ENCODE peak calls at places on chromosomes 4 and X, in ten cellular contexts. Z, J, G, O, B, D, R, A, N and T are unnamed samples.

GRCh38 chrX:25067271-25068172 is 51.8 kb upstream of the ARX start:
- DNase-seq in Z (no peak), J (no peak), G (no peak), O (no peak), B (no peak), D (no peak), R (no peak), A (no peak), N (no peak), T (no peak)

GRCh38 chr4:8528713-8529112 is 51.5 kb upstream of the GPR78 start:
- DNase-seq in Z (no peak), J (no peak), G (no peak), O (no peak), B (no peak), D (no peak), R (no peak), A (no peak), N (no peak), T (no peak)

GRCh38 chr4:26052663-26053534 is 138.9 kb downstream of the SMIM20 start:
- DNase-seq in Z (no peak), J (no peak), G (no peak), O (no peak), B (no peak), D (no peak), R (no peak), A (no peak), N (no peak), T (no peak)

GRCh38 chrX:27583976-27584375 is 6.2 kb upstream of the DCAF8L2 start:
- DNase-seq in Z (no peak), J (no peak), G (no peak), O (no peak), B (no peak), D (no peak), R (no peak), A (no peak), N (no peak), T (no peak)

GRCh38 chr4:147096667-147097604 is 151.3 kb upstream of the TTC29 start:
- DNase-seq in Z (no peak), J (no peak), G (peak; percentile 32), O (no peak), B (peak; percentile 45), D (no peak), R (no peak), A (no peak), N (no peak), T (no peak)

GRCh38 chrX:5458300-5458699 is 770.4 kb downstream of the NLGN4X start:
- DNase-seq in Z (no peak), J (no peak), G (no peak), O (no peak), B (peak; percentile 7), D (no peak), R (no peak), A (no peak), N (no peak), T (no peak)

GRCh38 chrX:28229217-28229616 is 248.0 kb upstream of the DCAF8L1 start:
- DNase-seq in Z (no peak), J (no peak), G (no peak), O (no peak), B (no peak), D (no peak), R (no peak), A (no peak), N (no peak), T (no peak)

GRCh38 chr4:144611850-144612249 is 34.1 kb upstream of the HHIP start:
- DNase-seq in Z (no peak), J (no peak), G (peak; percentile 26), O (peak; percentile 9), B (peak; percentile 12), D (no peak), R (no peak), A (no peak), N (no peak), T (no peak)

GRCh38 chr4:96833831-96834230 is 993.9 kb downstream of the PDHA2 start:
- DNase-seq in Z (no peak), J (no peak), G (no peak), O (no peak), B (no peak), D (no peak), R (no peak), A (no peak), N (no peak), T (no peak)

GRCh38 chrX:7316280-7316679 is 168.3 kb upstream of the PUDP start:
- DNase-seq in Z (no peak), J (no peak), G (no peak), O (no peak), B (no peak), D (no peak), R (no peak), A (no peak), N (no peak), T (no peak)

GRCh38 chrX:136767104-136767941 is 13.4 kb downstream of the ARHGEF6 start:
- DNase-seq in Z (peak; percentile 30), J (peak; percentile 75), G (no peak), O (peak; percentile 64), B (peak; percentile 86), D (peak; percentile 26), R (peak; percentile 31), A (peak; percentile 83), N (peak; percentile 63), T (peak; percentile 60)
- TF ChIP-seq POLR2A in Z (no peak), J (no peak), G (no peak), O (no peak), B (no peak), D (peak; percentile 31), R (no peak), A (no peak), N (no peak), T (peak; percentile 7)

GRCh38 chrX:13309631-13310030 is 10.2 kb downstream of the ATXN3L start:
- DNase-seq in Z (no peak), J (no peak), G (no peak), O (no peak), B (no peak), D (no peak), R (no peak), A (no peak), N (no peak), T (no peak)
- TF ChIP-seq POLR2A in Z (no peak), J (no peak), G (no peak), O (no peak), B (no peak), D (no peak), R (no peak), A (no peak), N (no peak), T (no peak)

DNA sequence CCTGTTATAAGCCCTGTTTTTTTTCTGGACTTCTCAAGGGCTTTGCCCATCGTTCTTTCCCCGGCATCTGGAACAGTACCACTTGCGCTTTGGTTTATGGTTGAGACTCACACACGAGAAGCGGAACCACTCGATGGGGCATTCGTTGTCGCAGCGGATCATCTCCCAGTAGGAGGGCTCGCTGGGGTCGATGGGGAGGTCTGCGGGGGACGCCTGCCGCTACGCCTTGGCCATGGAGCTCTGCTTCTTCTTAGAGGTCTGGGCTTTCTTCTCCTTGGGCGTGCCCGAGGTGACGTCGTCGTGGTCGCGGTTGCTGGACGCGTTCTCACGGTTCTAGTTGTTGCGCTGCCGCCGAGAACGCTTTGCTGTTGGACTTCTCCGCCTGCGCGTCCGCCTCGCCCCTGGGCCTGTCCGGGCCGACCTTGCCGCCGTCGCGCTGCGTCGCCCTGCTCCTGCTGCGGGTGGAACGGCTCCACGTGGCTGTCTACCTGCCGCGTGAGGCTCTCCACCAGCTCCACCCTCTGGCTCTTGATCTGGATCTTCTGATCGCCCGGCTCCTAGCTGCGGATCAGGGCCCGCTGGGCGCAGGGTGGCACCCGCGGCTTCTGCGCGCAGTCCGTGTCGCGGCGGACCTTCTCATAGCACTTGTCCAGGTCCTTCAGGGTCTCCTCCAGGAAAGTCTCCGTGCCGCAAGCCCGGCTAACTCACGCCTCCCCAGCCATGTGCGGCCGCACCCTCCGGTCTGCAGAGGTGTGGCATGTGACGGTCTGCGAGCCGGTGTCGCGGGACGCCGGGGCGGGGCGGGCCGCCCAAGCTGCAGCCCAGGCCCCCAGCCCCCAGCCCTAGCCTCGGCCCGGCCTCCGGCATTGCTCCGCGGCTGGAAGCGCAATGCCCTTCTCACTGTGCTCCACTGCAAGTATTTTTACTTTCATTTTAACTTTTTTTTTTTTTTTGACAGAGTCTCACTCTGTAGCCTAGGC is 40.5 kb upstream of the OGT start:
- DNase-seq in Z (no peak), J (peak; percentile 45), G (no peak), O (peak; percentile 44), B (peak; percentile 46), D (no peak), R (peak; percentile 25), A (peak; percentile 77), N (peak; percentile 43), T (peak; percentile 37)
- TF ChIP-seq POLR2A in Z (no peak), J (no peak), G (no peak), O (no peak), B (no peak), D (no peak), R (no peak), A (no peak), N (no peak), T (no peak)

GRCh38 chr4:170794532-170794931 is 704.8 kb upstream of the AADAT start:
- DNase-seq in Z (no peak), J (no peak), G (no peak), O (no peak), B (no peak), D (no peak), R (no peak), A (no peak), N (no peak), T (no peak)
- TF ChIP-seq POLR2A in Z (no peak), J (no peak), G (no peak), O (no peak), B (no peak), D (no peak), R (no peak), A (no peak), N (no peak), T (no peak)

DNA sequence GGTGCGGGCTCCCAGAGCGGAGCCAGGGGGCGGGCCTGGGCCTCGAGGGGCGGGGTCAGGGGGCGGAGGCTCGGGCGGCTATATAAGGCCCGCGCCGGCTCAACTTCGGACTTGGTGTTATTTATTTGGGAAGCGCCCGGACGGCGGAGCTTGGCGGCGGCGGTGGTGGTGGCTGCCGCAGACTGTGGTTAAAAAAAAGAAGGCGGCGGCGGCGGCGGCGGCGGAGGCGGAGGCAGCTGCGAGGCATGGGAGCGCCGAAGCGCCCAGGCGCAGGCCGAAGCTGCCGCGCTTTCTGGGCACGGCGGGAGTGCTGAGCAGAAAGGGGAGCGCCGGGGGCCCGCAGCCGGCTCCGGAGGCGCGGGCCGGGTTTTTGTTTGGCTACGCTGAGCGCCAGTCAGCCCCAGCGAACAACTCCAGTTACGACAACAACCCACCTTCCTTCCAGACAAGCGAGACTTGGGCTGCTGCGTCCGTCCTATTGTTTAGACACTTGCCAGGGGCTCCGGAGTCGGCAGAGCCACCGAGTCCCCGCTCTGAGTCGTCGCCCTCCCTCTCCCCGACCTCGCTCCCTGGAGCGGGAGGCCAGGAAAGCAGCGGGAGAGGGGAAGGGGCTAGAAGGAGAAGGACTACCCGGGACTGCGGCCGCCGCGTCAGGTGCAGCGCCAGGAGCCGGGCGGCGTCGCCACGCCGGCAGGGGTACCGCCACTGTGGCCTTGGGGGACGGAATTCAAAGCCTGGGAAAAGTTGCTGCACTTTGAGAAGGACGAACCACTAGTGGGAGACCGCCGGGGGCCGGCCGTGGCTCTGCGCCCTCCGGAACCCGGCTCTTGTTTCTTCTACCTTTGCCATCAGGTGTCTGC is at the start of gene SLIT2:
- DNase-seq in Z (peak; percentile 49), J (peak; percentile 87), G (peak; percentile 24), O (peak; percentile 81), B (peak; percentile 80), D (peak; percentile 67), R (peak; percentile 71), A (peak; percentile 84), N (peak; percentile 87), T (peak; percentile 90)
- TF ChIP-seq POLR2A in Z (no peak), J (peak; percentile 59), G (no peak), O (peak; percentile 59), B (no peak), D (peak; percentile 59), R (no peak), A (no peak), N (peak; percentile 66), T (peak; percentile 82)

GRCh38 chr4:38132140-38132673 is 172.0 kb downstream of the PTTG2 start:
- DNase-seq in Z (peak; percentile 26), J (peak; percentile 44), G (no peak), O (peak; percentile 59), B (no peak), D (no peak), R (peak; percentile 84), A (no peak), N (peak; percentile 54), T (peak; percentile 83)
- TF ChIP-seq POLR2A in Z (no peak), J (no peak), G (no peak), O (peak; percentile 20), B (no peak), D (no peak), R (no peak), A (no peak), N (no peak), T (no peak)